ENCODE peak calls at places on chromosomes 6 and 20, in ten cellular contexts. N is esophagus muscularis mucosa, A is HL-60, Z is fibroblast of mammary gland, P is AG09309, G is fibroblast of the aortic adventitia, B is endothelial cell of umbilical vein, O is NB4, U is BJ, C is spleen. H is an unnamed sample.
A peak's percentile ranks its signal among the peaks of the same experiment; 100 is the strongest.

GRCh38 chr6:157597461-157598312 is 216.7 kb downstream of the ZDHHC14 start:
- DNase-seq in N (no peak), P (no peak), O (peak; percentile 66), Z (peak; percentile 20), A (no peak), C (peak; percentile 78), G (peak; percentile 39), B (peak; percentile 57), U (no peak), H (no peak)

GRCh38 chr20:11672959-11673358 is 244.7 kb upstream of the BTBD3 start:
- DNase-seq in O (no peak), N (no peak), A (no peak), U (no peak), C (no peak), Z (no peak), G (no peak), P (no peak), B (no peak), H (no peak)

GRCh38 chr6:21109421-21110178 is 484.0 kb upstream of the SOX4 start:
- DNase-seq in U (peak; percentile 68), Z (peak; percentile 53), N (no peak), P (peak; percentile 52), B (peak; percentile 94), O (no peak), A (no peak), G (peak; percentile 85), C (no peak), H (peak; percentile 73)

GRCh38 chr6:116111552-116112528 is 11.2 kb downstream of the NT5DC1 start:
- DNase-seq in B (peak; percentile 46), A (peak; percentile 31), O (peak; percentile 68), P (no peak), Z (peak; percentile 61), G (peak; percentile 38), C (no peak), U (no peak), N (no peak), H (no peak)

GRCh38 chr6:140071601-140072062 is 697.2 kb upstream of the CITED2 start:
- DNase-seq in O (no peak), N (no peak), U (peak; percentile 87), P (peak; percentile 99), A (no peak), Z (peak; percentile 97), G (peak; percentile 80), C (no peak), B (peak; percentile 55), H (no peak)

GRCh38 chr6:12422848-12423247 is 132.7 kb downstream of the EDN1 start:
- DNase-seq in Z (no peak), G (peak; percentile 47), C (no peak), P (no peak), B (no peak), N (no peak), A (no peak), U (no peak), O (no peak), H (no peak)

GRCh38 chr20:53606364-53606985 is 12.8 kb upstream of the ZNF217 start:
- DNase-seq in O (no peak), U (no peak), Z (peak; percentile 92), B (peak; percentile 91), N (no peak), G (peak; percentile 92), P (no peak), C (no peak), A (no peak), H (no peak)

GRCh38 chr6:11196511-11197174 is 35.8 kb downstream of the NEDD9 start:
- DNase-seq in Z (peak; percentile 34), A (no peak), N (no peak), B (no peak), P (peak; percentile 76), G (no peak), C (no peak), O (no peak), U (peak; percentile 84), H (peak; percentile 83)

GRCh38 chr20:14986026-14986655 is 648.7 kb upstream of the FLRT3 start:
- DNase-seq in B (peak; percentile 82), O (no peak), A (no peak), G (no peak), C (no peak), N (no peak), Z (no peak), U (no peak), P (no peak), H (no peak)

GRCh38 chr6:127302728-127303675 is 36.3 kb downstream of the RNF146 start:
- DNase-seq in Z (peak; percentile 57), N (no peak), C (no peak), B (peak; percentile 81), P (no peak), G (peak; percentile 72), U (no peak), A (peak; percentile 22), O (peak; percentile 64), H (peak; percentile 15)

GRCh38 chr6:44906761-44907160 is 421.4 kb upstream of the RUNX2 start:
- DNase-seq in Z (no peak), G (peak; percentile 8), N (no peak), O (no peak), C (no peak), A (no peak), U (no peak), P (no peak), B (peak; percentile 31), H (no peak)

GRCh38 chr6:71291991-71292390 is 3.4 kb downstream of the OGFRL1 start:
- DNase-seq in O (no peak), A (no peak), B (no peak), G (no peak), U (no peak), N (no peak), C (no peak), P (no peak), Z (no peak), H (no peak)

GRCh38 chr6:133369755-133370154 is 128.6 kb downstream of the EYA4 start:
- DNase-seq in A (no peak), G (no peak), U (no peak), C (no peak), N (no peak), Z (no peak), P (no peak), O (no peak), B (no peak), H (no peak)

GRCh38 chr6:133362813-133363212 is 121.7 kb downstream of the EYA4 start:
- DNase-seq in N (no peak), P (no peak), Z (no peak), C (no peak), B (no peak), U (no peak), G (no peak), A (no peak), O (no peak), H (no peak)

DNA sequence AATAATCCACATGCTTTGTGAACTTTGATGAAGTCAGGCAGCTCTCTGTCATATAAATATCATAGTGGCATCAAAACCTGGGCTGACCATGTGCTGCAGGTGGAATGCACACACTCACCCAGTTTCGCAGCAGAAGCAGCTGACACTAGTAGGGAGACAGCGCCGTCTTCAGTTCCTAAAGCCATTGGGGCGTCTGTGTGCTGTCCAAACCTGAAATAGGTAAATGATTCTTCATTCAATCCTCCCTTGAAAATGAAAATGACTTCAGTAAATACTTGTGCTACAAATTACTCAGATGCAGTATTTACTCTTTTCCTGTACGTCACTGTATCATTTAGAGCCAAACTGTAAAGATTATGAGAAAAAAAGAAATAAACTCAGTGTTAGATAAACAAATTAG is 127.5 kb downstream of the EYA4 start:
- DNase-seq in G (no peak), N (no peak), U (no peak), A (no peak), B (no peak), O (no peak), P (no peak), Z (no peak), C (no peak), H (no peak)
- TF ChIP-seq CTCF in G (no peak), N (peak; percentile 6), U (no peak), A (no peak), B (no peak), O (no peak), P (no peak), Z (peak; percentile 6), C (no peak), H (no peak)

GRCh38 chr20:34459209-34459608 is 57.0 kb upstream of the DYNLRB1 start:
- DNase-seq in B (no peak), U (no peak), A (no peak), Z (no peak), G (no peak), O (no peak), C (no peak), P (no peak), N (no peak), H (no peak)
- H3K4me3 ChIP-seq in B (no peak overlapping the region), U (no peak overlapping the region), A (no peak overlapping the region), Z (no peak overlapping the region), G (no peak overlapping the region), O (no peak overlapping the region), C (no peak overlapping the region), P (no peak overlapping the region), N (no peak overlapping the region), H (no peak overlapping the region)

GRCh38 chr6:132063204-132063603 is 112.0 kb upstream of the CCN2 start:
- DNase-seq in N (no peak), U (no peak), G (peak; percentile 82), C (no peak), P (no peak), O (no peak), Z (peak; percentile 58), B (peak; percentile 98), A (no peak), H (no peak)
- TF ChIP-seq CTCF in N (no peak), U (no peak), G (no peak), C (no peak), P (no peak), O (no peak), Z (no peak), B (no peak), A (no peak), H (no peak)

GRCh38 chr6:31114970-31115849 is 610 bp downstream of the PSORS1C1 start:
- DNase-seq in A (no peak), Z (peak; percentile 69), N (no peak), U (no peak), O (peak; percentile 23), B (peak; percentile 51), C (peak; percentile 9), P (no peak), G (peak; percentile 66), H (no peak)

GRCh38 chr6:31113861-31114539 is 600 bp upstream of the PSORS1C1 start:
- DNase-seq in O (no peak), U (peak; percentile 69), P (peak; percentile 88), Z (peak; percentile 83), G (peak; percentile 95), N (no peak), B (no peak), A (no peak), C (peak; percentile 19), H (no peak)

GRCh38 chr6:31112478-31112877 is at the start of gene C6orf15:
- DNase-seq in O (no peak), Z (no peak), U (no peak), C (peak; percentile 52), N (no peak), A (no peak), G (no peak), B (no peak), P (no peak), H (no peak)

GRCh38 chr6:31115941-31116560 is 1.5 kb downstream of the PSORS1C1 start:
- DNase-seq in P (no peak), O (no peak), Z (no peak), C (peak; percentile 57), U (no peak), A (no peak), G (no peak), B (no peak), N (no peak), H (no peak)

DNA sequence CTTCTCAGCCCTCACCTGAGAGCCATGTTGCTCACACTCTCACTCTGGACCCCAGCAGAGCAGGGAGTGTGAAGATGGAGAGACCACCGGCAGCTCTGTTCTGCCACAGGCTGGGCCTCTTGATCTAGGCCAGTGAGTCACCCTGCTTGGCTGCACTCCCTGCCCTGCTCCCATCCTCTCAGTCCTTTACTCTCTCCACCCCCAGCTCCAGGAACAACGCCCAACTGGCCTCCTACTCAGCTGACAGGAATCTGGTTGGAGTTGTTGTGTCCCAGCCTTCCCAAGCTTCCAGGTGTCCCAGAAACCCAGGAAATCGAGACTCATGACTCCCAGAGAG is at the start of gene PSORS1C1:
- DNase-seq in U (peak; percentile 90), N (peak; percentile 94), A (no peak), P (peak; percentile 82), O (no peak), C (peak; percentile 63), G (peak; percentile 97), B (peak; percentile 86), Z (peak; percentile 97), H (peak; percentile 75)
- H3K4me3 ChIP-seq in U (peak within 1 kb of the TSS; percentile 36), N (peak within 1 kb of the TSS; percentile 51), A (no peak within 1 kb of the TSS), P (peak within 1 kb of the TSS; percentile 4), O (no peak within 1 kb of the TSS), C (no peak within 1 kb of the TSS), G (peak within 1 kb of the TSS; percentile 59), B (no peak within 1 kb of the TSS), Z (peak within 1 kb of the TSS; percentile 43), H (peak within 1 kb of the TSS; percentile 1)

H was measured in HFF-Myc.